ENCODE peak calls at places on chromosomes 13 and 19, in ten cellular contexts. One of them, this sample, is unnamed. For H3K4me1, the result is how much of the 10 kb centered on the place peaks cover.

GRCh38 chr13:29522044-29522685 is 73.3 kb downstream of the SLC7A1 start:
- DNase-seq in tibial nerve: no peak
- DNase-seq in ovary: peak
- DNase-seq in SK-N-SH: no peak
- DNase-seq in stomach: no peak
- DNase-seq in transverse colon: no peak
- DNase-seq in esophagus muscularis mucosa: no peak
- DNase-seq in K562: no peak
- DNase-seq in sigmoid colon: no peak
- DNase-seq in H1: no peak
- DNase-seq in this sample: no peak

GRCh38 chr13:102917019-102917418 is 71.2 kb downstream of the ERCC5 start:
- DNase-seq in tibial nerve: no peak
- DNase-seq in ovary: no peak
- DNase-seq in SK-N-SH: no peak
- DNase-seq in stomach: no peak
- DNase-seq in transverse colon: no peak
- DNase-seq in esophagus muscularis mucosa: no peak
- DNase-seq in K562: no peak
- DNase-seq in sigmoid colon: no peak
- DNase-seq in H1: no peak
- DNase-seq in this sample: no peak

GRCh38 chr19:47263169-47263560 is 6.8 kb downstream of the CCDC9 start:
- DNase-seq in tibial nerve: no peak
- DNase-seq in ovary: no peak
- DNase-seq in SK-N-SH: no peak
- DNase-seq in stomach: no peak
- DNase-seq in transverse colon: no peak
- DNase-seq in esophagus muscularis mucosa: no peak
- DNase-seq in K562: no peak
- DNase-seq in sigmoid colon: no peak
- DNase-seq in H1: no peak
- DNase-seq in this sample: no peak

GRCh38 chr19:12611361-12611699 is 610 bp downstream of the ZNF791 start:
- DNase-seq in tibial nerve: peak
- DNase-seq in ovary: peak
- DNase-seq in SK-N-SH: peak
- DNase-seq in stomach: peak
- DNase-seq in transverse colon: peak
- DNase-seq in esophagus muscularis mucosa: peak
- DNase-seq in K562: peak
- DNase-seq in sigmoid colon: peak
- DNase-seq in H1: no peak
- DNase-seq in this sample: no peak

GRCh38 chr13:99656843-99657506 is 155.7 kb downstream of the TM9SF2 start:
- DNase-seq in tibial nerve: no peak
- DNase-seq in ovary: no peak
- DNase-seq in SK-N-SH: no peak
- DNase-seq in stomach: no peak
- DNase-seq in transverse colon: no peak
- DNase-seq in esophagus muscularis mucosa: peak
- DNase-seq in K562: no peak
- DNase-seq in sigmoid colon: no peak
- DNase-seq in H1: no peak
- DNase-seq in this sample: no peak

GRCh38 chr13:36764957-36765356 is 54.1 kb upstream of the RFXAP start:
- DNase-seq in tibial nerve: no peak
- DNase-seq in ovary: no peak
- DNase-seq in SK-N-SH: no peak
- DNase-seq in stomach: no peak
- DNase-seq in transverse colon: no peak
- DNase-seq in esophagus muscularis mucosa: no peak
- DNase-seq in K562: no peak
- DNase-seq in sigmoid colon: no peak
- DNase-seq in H1: no peak
- DNase-seq in this sample: no peak

GRCh38 chr19:50039968-50040367 is 14.2 kb downstream of the ZNF473 start:
- DNase-seq in tibial nerve: no peak
- DNase-seq in ovary: no peak
- DNase-seq in SK-N-SH: no peak
- DNase-seq in stomach: no peak
- DNase-seq in transverse colon: no peak
- DNase-seq in esophagus muscularis mucosa: no peak
- DNase-seq in K562: no peak
- DNase-seq in sigmoid colon: no peak
- DNase-seq in H1: no peak
- DNase-seq in this sample: no peak

GRCh38 chr19:30266687-30267086 is 105.5 kb upstream of the ZNF536 start:
- DNase-seq in tibial nerve: no peak
- DNase-seq in ovary: no peak
- DNase-seq in SK-N-SH: no peak
- DNase-seq in stomach: no peak
- DNase-seq in transverse colon: no peak
- DNase-seq in esophagus muscularis mucosa: no peak
- DNase-seq in K562: no peak
- DNase-seq in sigmoid colon: no peak
- DNase-seq in H1: no peak
- DNase-seq in this sample: no peak

DNA sequence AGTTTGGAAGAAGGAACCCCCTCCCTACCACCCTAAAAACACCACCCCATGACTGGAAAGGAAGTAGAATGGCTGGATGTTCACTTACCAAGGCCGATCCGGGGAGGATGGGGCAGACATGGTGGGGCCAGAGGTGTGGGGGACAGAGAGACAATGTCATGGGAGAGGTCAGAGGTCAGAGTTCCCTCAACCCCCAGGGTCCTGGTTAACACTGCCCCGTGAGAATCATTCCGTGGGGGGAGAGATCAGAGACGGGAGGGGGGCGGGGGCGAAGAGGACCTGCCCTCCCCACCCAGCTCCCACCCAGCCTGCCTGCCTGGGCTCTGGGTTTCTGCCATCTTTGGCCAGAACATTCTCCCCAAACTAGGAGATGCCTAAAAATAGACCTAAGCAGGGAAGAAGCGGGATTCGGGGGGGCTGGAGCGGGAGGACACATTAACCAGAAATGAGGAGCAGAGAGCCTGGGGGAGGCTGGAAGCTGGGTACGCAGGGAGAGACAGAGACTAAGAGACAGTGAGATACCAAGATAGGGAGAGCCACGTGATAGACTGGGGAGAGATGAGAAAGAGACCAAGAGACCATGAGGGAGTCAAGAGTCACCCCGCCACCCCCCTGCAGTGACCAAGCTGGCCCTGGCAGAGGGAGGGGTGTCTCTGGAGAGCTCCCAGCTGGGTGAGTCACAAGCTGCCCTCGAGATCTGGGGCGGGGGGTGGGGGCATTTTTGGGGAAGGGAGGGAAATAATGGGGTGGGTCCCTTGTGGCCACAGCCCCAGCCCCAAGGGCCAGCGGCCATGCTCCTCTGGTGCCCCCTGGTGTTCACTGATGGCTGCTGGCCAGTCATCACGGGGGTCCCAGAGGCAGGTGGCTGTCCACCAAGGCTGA is 6.1 kb upstream of the KANK2 start:
- DNase-seq in tibial nerve: peak
- DNase-seq in ovary: peak
- DNase-seq in SK-N-SH: peak
- DNase-seq in stomach: peak
- DNase-seq in transverse colon: peak
- DNase-seq in esophagus muscularis mucosa: peak
- DNase-seq in K562: peak
- DNase-seq in sigmoid colon: peak
- DNase-seq in H1: peak
- DNase-seq in this sample: peak
- TF ChIP-seq EP300 in tibial nerve: peak
- TF ChIP-seq EP300 in ovary: peak
- TF ChIP-seq EP300 in SK-N-SH: no peak
- TF ChIP-seq EP300 in stomach: no peak
- TF ChIP-seq EP300 in transverse colon: peak
- TF ChIP-seq EP300 in esophagus muscularis mucosa: peak
- TF ChIP-seq EP300 in K562: no peak
- TF ChIP-seq EP300 in sigmoid colon: peak
- TF ChIP-seq EP300 in H1: no peak
- TF ChIP-seq EP300 in this sample: no peak

GRCh38 chr13:97559030-97559429 is 125.1 kb downstream of the RAP2A start:
- DNase-seq in tibial nerve: no peak
- DNase-seq in ovary: no peak
- DNase-seq in SK-N-SH: no peak
- DNase-seq in stomach: no peak
- DNase-seq in transverse colon: no peak
- DNase-seq in esophagus muscularis mucosa: no peak
- DNase-seq in K562: no peak
- DNase-seq in sigmoid colon: no peak
- DNase-seq in H1: no peak
- DNase-seq in this sample: no peak

GRCh38 chr13:97559981-97560380 is 126.0 kb downstream of the RAP2A start:
- DNase-seq in tibial nerve: no peak
- DNase-seq in ovary: no peak
- DNase-seq in SK-N-SH: no peak
- DNase-seq in stomach: no peak
- DNase-seq in transverse colon: no peak
- DNase-seq in esophagus muscularis mucosa: no peak
- DNase-seq in K562: no peak
- DNase-seq in sigmoid colon: no peak
- DNase-seq in H1: no peak
- DNase-seq in this sample: no peak

GRCh38 chr13:97564929-97565328 is 131.0 kb downstream of the RAP2A start:
- DNase-seq in tibial nerve: no peak
- DNase-seq in ovary: no peak
- DNase-seq in SK-N-SH: no peak
- DNase-seq in stomach: no peak
- DNase-seq in transverse colon: no peak
- DNase-seq in esophagus muscularis mucosa: no peak
- DNase-seq in K562: no peak
- DNase-seq in sigmoid colon: no peak
- DNase-seq in H1: no peak
- DNase-seq in this sample: no peak

GRCh38 chr13:97561182-97561581 is 127.2 kb downstream of the RAP2A start:
- DNase-seq in tibial nerve: no peak
- DNase-seq in ovary: no peak
- DNase-seq in SK-N-SH: no peak
- DNase-seq in stomach: no peak
- DNase-seq in transverse colon: no peak
- DNase-seq in esophagus muscularis mucosa: no peak
- DNase-seq in K562: no peak
- DNase-seq in sigmoid colon: no peak
- DNase-seq in H1: no peak
- DNase-seq in this sample: no peak

GRCh38 chr13:97562962-97563361 is 129.0 kb downstream of the RAP2A start:
- DNase-seq in tibial nerve: no peak
- DNase-seq in ovary: no peak
- DNase-seq in SK-N-SH: no peak
- DNase-seq in stomach: no peak
- DNase-seq in transverse colon: no peak
- DNase-seq in esophagus muscularis mucosa: no peak
- DNase-seq in K562: no peak
- DNase-seq in sigmoid colon: no peak
- DNase-seq in H1: no peak
- DNase-seq in this sample: no peak
- H3K4me1 ChIP-seq in tibial nerve: under half
- H3K4me1 ChIP-seq in ovary: under half
- H3K4me1 ChIP-seq in SK-N-SH: under half
- H3K4me1 ChIP-seq in stomach: under half
- H3K4me1 ChIP-seq in transverse colon: under half
- H3K4me1 ChIP-seq in esophagus muscularis mucosa: under half
- H3K4me1 ChIP-seq in K562: under half
- H3K4me1 ChIP-seq in sigmoid colon: under half
- H3K4me1 ChIP-seq in H1: under half
- H3K4me1 ChIP-seq in this sample: under half

GRCh38 chr13:21069561-21070004 is 8.2 kb upstream of the LATS2 start:
- DNase-seq in tibial nerve: no peak
- DNase-seq in ovary: peak
- DNase-seq in SK-N-SH: no peak
- DNase-seq in stomach: no peak
- DNase-seq in transverse colon: no peak
- DNase-seq in esophagus muscularis mucosa: peak
- DNase-seq in K562: no peak
- DNase-seq in sigmoid colon: peak
- DNase-seq in H1: no peak
- DNase-seq in this sample: no peak
- TF ChIP-seq EP300 in tibial nerve: peak
- TF ChIP-seq EP300 in ovary: no peak
- TF ChIP-seq EP300 in SK-N-SH: peak
- TF ChIP-seq EP300 in stomach: no peak
- TF ChIP-seq EP300 in transverse colon: peak
- TF ChIP-seq EP300 in esophagus muscularis mucosa: no peak
- TF ChIP-seq EP300 in K562: no peak
- TF ChIP-seq EP300 in sigmoid colon: peak
- TF ChIP-seq EP300 in H1: no peak
- TF ChIP-seq EP300 in this sample: peak

GRCh38 chr19:5952193-5953033 is 25.5 kb downstream of the RANBP3 start:
- DNase-seq in tibial nerve: no peak
- DNase-seq in ovary: no peak
- DNase-seq in SK-N-SH: peak
- DNase-seq in stomach: no peak
- DNase-seq in transverse colon: no peak
- DNase-seq in esophagus muscularis mucosa: no peak
- DNase-seq in K562: no peak
- DNase-seq in sigmoid colon: peak
- DNase-seq in H1: no peak
- DNase-seq in this sample: no peak

GRCh38 chr19:5948697-5949564 is 29.0 kb downstream of the RANBP3 start:
- DNase-seq in tibial nerve: no peak
- DNase-seq in ovary: no peak
- DNase-seq in SK-N-SH: no peak
- DNase-seq in stomach: no peak
- DNase-seq in transverse colon: no peak
- DNase-seq in esophagus muscularis mucosa: no peak
- DNase-seq in K562: no peak
- DNase-seq in sigmoid colon: peak
- DNase-seq in H1: no peak
- DNase-seq in this sample: no peak

GRCh38 chr19:5951338-5951861 is 26.5 kb downstream of the RANBP3 start:
- DNase-seq in tibial nerve: no peak
- DNase-seq in ovary: no peak
- DNase-seq in SK-N-SH: no peak
- DNase-seq in stomach: peak
- DNase-seq in transverse colon: no peak
- DNase-seq in esophagus muscularis mucosa: no peak
- DNase-seq in K562: no peak
- DNase-seq in sigmoid colon: peak
- DNase-seq in H1: no peak
- DNase-seq in this sample: no peak

GRCh38 chr19:5949792-5950305 is 28.1 kb downstream of the RANBP3 start:
- DNase-seq in tibial nerve: no peak
- DNase-seq in ovary: no peak
- DNase-seq in SK-N-SH: no peak
- DNase-seq in stomach: peak
- DNase-seq in transverse colon: no peak
- DNase-seq in esophagus muscularis mucosa: no peak
- DNase-seq in K562: no peak
- DNase-seq in sigmoid colon: no peak
- DNase-seq in H1: no peak
- DNase-seq in this sample: peak

DNA sequence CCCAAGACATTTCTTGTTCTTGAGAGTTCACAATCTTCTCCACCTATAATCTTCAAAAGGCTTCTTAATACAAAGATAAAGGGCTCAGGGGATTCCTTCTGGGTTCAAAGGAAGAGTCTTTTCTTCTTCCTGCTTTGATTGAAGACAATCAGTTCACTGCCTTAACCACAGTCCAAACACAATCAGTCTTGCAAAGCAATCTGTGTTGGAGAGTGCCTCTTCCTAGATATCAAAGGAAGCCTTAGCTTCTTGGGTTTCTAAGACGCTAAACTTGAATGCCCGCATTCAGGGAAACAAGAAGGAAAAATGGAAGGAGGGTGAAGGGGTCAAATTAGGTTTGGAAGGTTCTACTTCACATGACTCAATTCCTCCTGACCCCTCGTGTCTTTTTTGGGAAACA is 27.2 kb downstream of the RANBP3 start:
- DNase-seq in tibial nerve: no peak
- DNase-seq in ovary: no peak
- DNase-seq in SK-N-SH: no peak
- DNase-seq in stomach: no peak
- DNase-seq in transverse colon: no peak
- DNase-seq in esophagus muscularis mucosa: no peak
- DNase-seq in K562: no peak
- DNase-seq in sigmoid colon: no peak
- DNase-seq in H1: no peak
- DNase-seq in this sample: no peak
- H3K4me1 ChIP-seq in tibial nerve: half or more
- H3K4me1 ChIP-seq in ovary: under half
- H3K4me1 ChIP-seq in SK-N-SH: under half
- H3K4me1 ChIP-seq in stomach: half or more
- H3K4me1 ChIP-seq in transverse colon: half or more
- H3K4me1 ChIP-seq in esophagus muscularis mucosa: half or more
- H3K4me1 ChIP-seq in K562: under half
- H3K4me1 ChIP-seq in sigmoid colon: half or more
- H3K4me1 ChIP-seq in H1: under half
- H3K4me1 ChIP-seq in this sample: half or more